ENCODE peak calls at places on chromosomes 16 and 17, in four cellular contexts. L is hepatocyte, X is transverse colon, U is gastrocnemius medialis. B is an unnamed sample.

GRCh38 chr17:36731091-36731490 is 129.7 kb downstream of the MRM1 start:
- DNase-seq in L (no peak), X (peak; percentile 45), U (no peak), B (no peak)

GRCh38 chr17:82296511-82297279 is 20.7 kb downstream of the CD7 start:
- DNase-seq in L (no peak), X (no peak), U (no peak), B (no peak)

GRCh38 chr17:7557825-7558543 is 566 bp upstream of the TNFSF13 start:
- DNase-seq in L (peak; percentile 81), X (peak; percentile 94), U (peak; percentile 70), B (no peak)

GRCh38 chr17:65987988-65988387 is 203.9 kb downstream of the CEP112 start:
- DNase-seq in L (peak; percentile 35), X (peak; percentile 11), U (no peak), B (no peak)

GRCh38 chr17:55496094-55496881 is 15.0 kb downstream of the SMIM36 start:
- DNase-seq in L (peak; percentile 54), X (peak; percentile 21), U (no peak), B (no peak)

GRCh38 chr17:2233441-2233947 is 70.1 kb downstream of the SMG6 start:
- DNase-seq in L (no peak), X (no peak), U (no peak), B (no peak)

GRCh38 chr17:21674242-21674731 is 18.0 kb upstream of the KCNJ18 start:
- DNase-seq in L (no peak), X (no peak), U (no peak), B (no peak)

GRCh38 chr17:22131740-22132139 is 439.4 kb downstream of the KCNJ18 start:
- DNase-seq in L (no peak), X (no peak), U (no peak), B (no peak)

GRCh38 chr17:64073771-64074703 is 53.6 kb upstream of the ICAM2 start:
- DNase-seq in L (no peak), X (no peak), U (no peak), B (no peak)

GRCh38 chr17:31433091-31433790 is 41.8 kb downstream of the RAB11FIP4 start:
- DNase-seq in L (no peak), X (no peak), U (no peak), B (peak; percentile 16)

GRCh38 chr16:65975049-65975708 is 391.3 kb upstream of the CDH5 start:
- DNase-seq in L (no peak), X (no peak), U (no peak), B (no peak)

GRCh38 chr17:7330099-7331015 is 1.2 kb upstream of the NEURL4 start:
- DNase-seq in L (peak; percentile 83), X (peak; percentile 80), U (peak; percentile 57), B (peak; percentile 73)

GRCh38 chr16:51337662-51338061 is 186.6 kb upstream of the SALL1 start:
- DNase-seq in L (no peak), X (no peak), U (no peak), B (no peak)

GRCh38 chr17:33106525-33107162 is 115.0 kb downstream of the SPACA3 start:
- DNase-seq in L (no peak), X (no peak), U (no peak), B (no peak)

GRCh38 chr17:17877548-17878358 is 41.0 kb upstream of the SREBF1 start:
- DNase-seq in L (peak; percentile 85), X (peak; percentile 55), U (peak; percentile 66), B (no peak)

GRCh38 chr17:49280918-49281317 is 50.3 kb upstream of the PHOSPHO1 start:
- DNase-seq in L (no peak), X (no peak), U (no peak), B (no peak)

GRCh38 chr16:405548-406506 is 4.1 kb downstream of the DECR2 start:
- DNase-seq in L (peak; percentile 62), X (no peak), U (no peak), B (no peak)
- H3K27ac ChIP-seq in L (peak overlapping the region; percentile 70), X (no peak overlapping the region), U (no peak overlapping the region), B (no peak overlapping the region)

GRCh38 chr17:29617125-29617480 is 5.6 kb downstream of the CORO6 start:
- DNase-seq in L (peak; percentile 68), X (peak; percentile 90), U (no peak), B (peak; percentile 81)

GRCh38 chr17:29615492-29616299 is 7.0 kb downstream of the CORO6 start:
- DNase-seq in L (peak; percentile 94), X (peak; percentile 92), U (peak; percentile 77), B (peak; percentile 82)

GRCh38 chr17:29615048-29615385 is 7.7 kb downstream of the CORO6 start:
- DNase-seq in L (no peak), X (peak; percentile 54), U (no peak), B (peak; percentile 59)

GRCh38 chr17:29617481-29618271 is 5.0 kb downstream of the CORO6 start:
- DNase-seq in L (peak; percentile 83), X (peak; percentile 89), U (no peak), B (peak; percentile 77)

DNA sequence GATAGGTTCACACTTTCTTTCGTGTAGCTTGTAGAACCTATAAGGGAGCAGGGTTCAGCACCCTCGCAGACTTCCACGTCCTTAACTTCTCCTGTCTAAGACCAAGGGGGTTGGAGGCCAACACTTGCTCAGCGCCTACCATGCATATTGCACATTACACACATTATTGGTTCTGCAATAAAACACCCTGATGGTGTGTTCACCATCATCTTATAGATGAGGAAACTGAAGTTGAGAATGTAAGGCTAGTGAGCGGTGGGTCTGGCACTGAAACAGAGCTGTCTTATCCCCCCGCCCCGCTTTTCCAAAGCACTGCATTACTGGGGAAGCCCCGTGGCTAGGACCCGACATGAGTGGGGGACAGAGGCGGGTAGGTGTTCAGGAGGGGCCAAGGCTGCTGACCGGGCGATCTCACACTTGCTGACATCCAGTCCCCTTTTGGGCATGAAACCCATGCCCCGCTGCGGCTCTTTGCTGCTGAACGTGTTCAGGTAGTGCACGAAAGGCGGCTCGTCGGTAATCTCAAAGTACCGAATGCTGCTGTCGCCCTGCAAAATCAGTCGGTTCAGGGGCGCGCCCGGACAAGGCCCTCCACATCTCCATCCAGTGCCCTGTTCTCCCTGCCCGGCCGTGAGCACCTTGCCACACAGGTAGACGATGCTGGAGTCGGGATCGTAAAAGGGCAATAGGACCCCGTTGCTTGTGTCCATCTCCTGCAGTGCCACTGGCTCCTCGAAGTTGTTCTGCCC is 6.2 kb downstream of the CORO6 start:
- DNase-seq in L (no peak), X (no peak), U (no peak), B (no peak)
- H3K27me3 ChIP-seq in L (peaks cover 70% of the 10 kb centered on the region), X (peaks cover 18% of the 10 kb centered on the region), U (no peaks in the 10 kb centered on the region), B (no peaks in the 10 kb centered on the region)

DNA sequence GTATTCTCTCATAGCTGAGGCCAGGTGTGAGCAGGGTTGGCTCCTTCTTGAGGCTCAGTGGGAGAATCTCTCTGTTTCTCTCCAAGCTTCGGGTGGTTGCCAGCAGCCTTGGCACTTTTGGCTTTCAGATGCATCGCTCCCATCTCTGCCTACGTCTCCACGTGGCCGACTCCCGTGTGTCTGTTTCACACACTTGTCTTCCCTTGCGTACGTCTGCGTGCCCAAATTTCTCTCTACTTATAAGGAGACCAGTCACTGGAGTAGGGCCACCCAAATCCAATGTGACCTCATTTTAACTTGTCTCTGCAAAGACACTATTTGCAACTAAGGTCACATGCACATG is 14.7 kb downstream of the OSBPL7 start:
- DNase-seq in L (no peak), X (no peak), U (no peak), B (no peak)
- H3K4me1 ChIP-seq in L (peaks cover 22% of the 10 kb centered on the region), X (peaks cover 17% of the 10 kb centered on the region), U (no peaks in the 10 kb centered on the region), B (no peaks in the 10 kb centered on the region)

DNA sequence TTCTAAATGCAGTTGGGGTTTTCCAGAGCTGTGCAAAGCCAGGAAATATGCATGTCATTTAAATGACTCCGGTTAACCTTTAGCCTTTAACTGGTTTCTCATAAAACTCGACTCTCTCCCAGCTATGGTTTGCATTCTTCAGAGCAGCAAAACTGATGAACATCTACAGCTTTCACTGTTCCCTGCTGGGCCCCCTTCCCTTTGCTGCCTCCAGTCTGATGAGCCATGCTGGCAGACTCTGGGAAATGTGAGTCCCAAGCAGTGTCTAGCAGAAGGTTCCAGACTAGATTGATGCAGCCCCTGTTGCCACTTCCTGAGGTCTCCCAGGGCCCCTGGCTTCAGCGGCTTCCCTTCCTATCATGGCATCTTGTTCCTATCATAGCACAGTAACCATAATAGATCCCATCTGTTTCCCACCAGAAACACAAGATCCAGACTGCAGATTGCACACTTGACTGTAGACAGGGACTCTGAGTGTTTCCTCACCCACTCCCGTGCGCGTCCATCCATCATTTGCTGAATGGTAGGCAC is 135.4 kb downstream of the CLEC16A start:
- DNase-seq in L (peak; percentile 74), X (no peak), U (no peak), B (no peak)
- H3K27ac ChIP-seq in L (peak overlapping the region; percentile 75), X (peak overlapping the region; percentile 71), U (no peak overlapping the region), B (no peak overlapping the region)

DNA sequence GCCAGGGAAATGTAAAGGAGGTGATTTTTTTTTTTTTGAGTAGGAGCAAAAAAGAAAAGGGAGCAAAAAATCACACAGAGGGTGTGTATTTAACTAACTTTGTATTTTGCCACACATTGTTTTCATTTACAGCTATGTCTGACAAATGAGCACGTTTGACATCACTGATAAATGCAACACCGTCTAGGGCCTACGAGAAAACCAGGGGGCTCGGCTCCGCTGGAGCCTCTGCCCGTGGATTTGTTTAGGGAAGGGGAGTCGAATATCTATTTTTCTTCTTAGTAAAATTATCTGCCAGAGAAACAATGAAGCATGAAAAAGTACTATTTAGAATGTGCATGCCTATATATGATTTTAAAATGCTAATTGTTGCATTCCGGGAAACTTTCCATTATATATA is 6.8 kb downstream of the MAF start:
- DNase-seq in L (no peak), X (no peak), U (no peak), B (no peak)
- H3K27me3 ChIP-seq in L (no peaks in the 10 kb centered on the region), X (peaks cover 60% of the 10 kb centered on the region), U (no peaks in the 10 kb centered on the region), B (no peaks in the 10 kb centered on the region)

GRCh38 chr17:60495260-60495659 is 30.8 kb downstream of the APPBP2 start:
- DNase-seq in L (no peak), X (no peak), U (no peak), B (no peak)

GRCh38 chr17:60491771-60492170 is 34.3 kb downstream of the APPBP2 start:
- DNase-seq in L (no peak), X (no peak), U (no peak), B (no peak)

GRCh38 chr17:60496051-60496450 is 30.0 kb downstream of the APPBP2 start:
- DNase-seq in L (no peak), X (no peak), U (no peak), B (no peak)

DNA sequence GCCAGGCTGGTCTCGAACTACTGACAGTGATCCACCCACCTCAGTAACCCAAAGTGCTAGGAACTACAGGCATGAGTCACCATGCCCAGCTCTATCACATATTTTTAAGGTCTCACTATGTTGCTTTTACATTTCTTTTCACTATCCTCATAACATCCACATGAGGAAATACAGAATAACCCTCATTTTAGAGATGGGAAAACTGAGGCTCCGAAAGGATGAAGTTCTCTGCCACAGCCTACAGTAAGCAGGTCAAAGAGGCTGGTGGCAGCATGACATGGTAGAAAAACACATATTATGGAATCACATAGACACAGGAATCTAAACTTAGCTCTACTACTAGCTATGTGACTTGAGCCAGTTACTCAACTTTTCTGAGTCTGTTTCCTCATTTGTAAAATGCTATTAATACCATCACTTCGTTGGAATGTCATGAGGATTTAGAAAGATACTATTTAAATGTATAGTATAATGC is 32.2 kb downstream of the APPBP2 start:
- DNase-seq in L (no peak), X (no peak), U (no peak), B (no peak)
- H3K4me1 ChIP-seq in L (no peaks in the 10 kb centered on the region), X (no peaks in the 10 kb centered on the region), U (peaks cover 3% of the 10 kb centered on the region), B (no peaks in the 10 kb centered on the region)

GRCh38 chr16:67825906-67826305 is 16.2 kb upstream of the THAP11 start:
- DNase-seq in L (no peak), X (no peak), U (no peak), B (no peak)

GRCh38 chr16:67825119-67825518 is 17.0 kb upstream of the THAP11 start:
- DNase-seq in L (no peak), X (no peak), U (no peak), B (no peak)

GRCh38 chr16:67822511-67822910 is 15.8 kb downstream of the TSNAXIP1 start:
- DNase-seq in L (no peak), X (no peak), U (no peak), B (no peak)

GRCh38 chr16:67820608-67821259 is 14.0 kb downstream of the TSNAXIP1 start:
- DNase-seq in L (no peak), X (no peak), U (no peak), B (no peak)
- H3K27ac ChIP-seq in L (no peak overlapping the region), X (no peak overlapping the region), U (no peak overlapping the region), B (no peak overlapping the region)

B was measured in effector memory CD4-positive, alpha-beta T cell.